ENCODE peak calls at places on chromosomes 2 and 18, in seven cellular contexts. I is uterus; S is activated T-cell treated with anti-CD3 and anti-CD28 coated beads, Interleukin-2, amount 50 U/mL, for 72 hours; T is AML-193; W is HTR-8/SVneo; L is WTC11; X is SK-MEL-5. Q is an unnamed sample.

GRCh38 chr18:22939649-22940048 is 6.5 kb downstream of the RBBP8 start:
- DNase-seq in S (no peak), W (no peak), X (no peak), T (no peak), I (no peak), L (no peak), Q (no peak)

GRCh38 chr2:218145124-218145523 is 19.3 kb downstream of the CXCR2 start:
- DNase-seq in T (no peak), X (no peak), W (no peak), L (no peak), I (no peak), S (no peak), Q (no peak)

GRCh38 chr18:79685971-79686370 is 6.4 kb downstream of the CTDP1 start:
- DNase-seq in X (no peak), I (no peak), W (no peak), S (no peak), L (no peak), T (no peak), Q (no peak)

GRCh38 chr18:22900558-22901183 is 32.5 kb upstream of the RBBP8 start:
- DNase-seq in X (no peak), I (peak; percentile 18), S (no peak), L (no peak), T (no peak), W (no peak), Q (no peak)

GRCh38 chr2:115796078-115796477 is 1353.6 kb downstream of the DPP10 start:
- DNase-seq in T (no peak), L (no peak), S (no peak), W (no peak), X (no peak), I (no peak), Q (no peak)

GRCh38 chr2:144944506-144945230 is 424.7 kb upstream of the ZEB2 start:
- DNase-seq in I (no peak), S (no peak), T (no peak), L (no peak), W (no peak), X (no peak), Q (no peak)

GRCh38 chr2:6080837-6081541 is 388.8 kb downstream of the SOX11 start:
- DNase-seq in X (no peak), T (no peak), W (no peak), L (no peak), S (no peak), I (no peak), Q (no peak)

GRCh38 chr2:176504431-176504830 is 235.2 kb downstream of the MTX2 start:
- DNase-seq in X (no peak), I (peak; percentile 55), L (no peak), T (no peak), W (no peak), S (no peak), Q (no peak)

GRCh38 chr2:181955010-181955409 is 30.6 kb upstream of the PPP1R1C start:
- DNase-seq in I (no peak), W (peak; percentile 57), X (no peak), S (no peak), L (no peak), T (no peak), Q (no peak)